ENCODE peak calls at places on chromosome 21, in six cellular contexts. P, D, F, A, W and L are unnamed samples.

GRCh38 chr21:37742532-37742931 is 173.7 kb downstream of the KCNJ6 start:
- DNase-seq in P (no peak), D (no peak), F (no peak), W (no peak), A (no peak), L (no peak)

GRCh38 chr21:46079357-46080170 is 18.3 kb upstream of the COL6A2 start:
- DNase-seq in W (peak; percentile 17), A (no peak), D (no peak), P (no peak), F (peak; percentile 16), L (no peak)

GRCh38 chr21:32719085-32719484 is 8.7 kb downstream of the SYNJ1 start:
- DNase-seq in W (no peak), F (no peak), A (no peak), D (no peak), P (no peak), L (no peak)

GRCh38 chr21:36799869-36800268 is 101.0 kb downstream of the SIM2 start:
- DNase-seq in A (no peak), F (no peak), W (no peak), D (no peak), P (no peak), L (no peak)

GRCh38 chr21:32771134-32771523 is 426 bp downstream of the PAXBP1 start:
- DNase-seq in A (no peak), D (peak; percentile 78), P (peak; percentile 21), W (peak; percentile 80), F (peak; percentile 78), L (peak; percentile 14)

GRCh38 chr21:34545079-34545884 is 33.3 kb upstream of the KCNE1 start:
- DNase-seq in D (peak; percentile 52), P (no peak), A (peak; percentile 79), F (no peak), W (no peak), L (peak; percentile 86)

GRCh38 chr21:23804866-23805265 is 1802.4 kb downstream of the MRPL39 start:
- DNase-seq in W (no peak), D (no peak), A (no peak), P (no peak), F (no peak), L (no peak)

GRCh38 chr21:42746593-42747266 is 93.3 kb downstream of the PDE9A start:
- DNase-seq in D (no peak), P (peak; percentile 16), A (no peak), W (no peak), F (peak; percentile 68), L (peak; percentile 54)

GRCh38 chr21:37183749-37184148 is 83.4 kb downstream of the VPS26C start:
- DNase-seq in D (no peak), F (no peak), W (no peak), A (no peak), P (no peak), L (no peak)

GRCh38 chr21:46095814-46096595 is 1.9 kb upstream of the COL6A2 start:
- DNase-seq in A (no peak), D (no peak), F (peak; percentile 18), W (peak; percentile 20), P (no peak), L (no peak)

GRCh38 chr21:32456497-32456918 is 44.0 kb downstream of the EVA1C start:
- DNase-seq in D (no peak), A (no peak), W (no peak), F (no peak), P (no peak), L (no peak)

GRCh38 chr21:32520885-32521735 is 64.2 kb downstream of the TCP10L start:
- DNase-seq in A (peak; percentile 67), D (peak; percentile 86), F (no peak), P (no peak), W (no peak), L (peak; percentile 71)

GRCh38 chr21:36699026-36699545 is at the start of gene SIM2:
- DNase-seq in A (no peak), D (peak; percentile 82), W (peak; percentile 72), P (no peak), F (no peak), L (no peak)

GRCh38 chr21:25881524-25882376 is 147.0 kb downstream of the GABPA start:
- DNase-seq in A (peak; percentile 74), F (peak; percentile 71), P (peak; percentile 44), W (peak; percentile 78), D (peak; percentile 68), L (peak; percentile 83)

GRCh38 chr21:36684957-36685714 is 13.8 kb upstream of the SIM2 start:
- DNase-seq in W (no peak), A (no peak), P (no peak), F (no peak), D (no peak), L (no peak)

GRCh38 chr21:33202464-33203363 is 27.0 kb upstream of the IFNAR2 start:
- DNase-seq in W (no peak), A (no peak), F (no peak), D (peak; percentile 14), P (no peak), L (no peak)

GRCh38 chr21:42614811-42615342 is 38.5 kb upstream of the PDE9A start:
- DNase-seq in P (peak; percentile 26), F (peak; percentile 68), D (peak; percentile 29), A (no peak), W (no peak), L (no peak)

GRCh38 chr21:22743085-22743484 is 1744.9 kb downstream of the NCAM2 start:
- DNase-seq in P (no peak), A (no peak), D (peak; percentile 13), F (no peak), W (no peak), L (no peak)

GRCh38 chr21:46294647-46295176 is 8.6 kb downstream of the YBEY start:
- DNase-seq in P (no peak), A (no peak), W (no peak), F (peak; percentile 29), D (peak; percentile 24), L (no peak)

GRCh38 chr21:28099296-28099695 is 893.4 kb downstream of the LTN1 start:
- DNase-seq in F (no peak), P (no peak), W (no peak), D (no peak), A (peak; percentile 23), L (no peak)

GRCh38 chr21:42747746-42748351 is 94.4 kb downstream of the PDE9A start:
- DNase-seq in D (no peak), W (no peak), A (no peak), F (no peak), P (no peak), L (no peak)

GRCh38 chr21:36549470-36549869 is 69.5 kb upstream of the CLDN14 start:
- DNase-seq in D (peak; percentile 26), P (no peak), W (no peak), F (no peak), A (no peak), L (no peak)

GRCh38 chr21:32253215-32253641 is 25.6 kb downstream of the MIS18A start:
- DNase-seq in P (no peak), F (no peak), D (no peak), A (no peak), W (no peak), L (no peak)

GRCh38 chr21:31945576-31945975 is 72.8 kb downstream of the HUNK start:
- DNase-seq in A (no peak), W (no peak), P (no peak), F (no peak), D (no peak), L (no peak)

GRCh38 chr21:26715878-26716506 is 129.2 kb downstream of the ADAMTS1 start:
- DNase-seq in F (peak; percentile 31), D (peak; percentile 73), W (peak; percentile 78), P (no peak), A (peak; percentile 51), L (peak; percentile 82)

GRCh38 chr21:20329636-20330035 is 668.6 kb upstream of the NCAM2 start:
- DNase-seq in W (no peak), F (no peak), P (no peak), A (no peak), D (no peak), L (no peak)

GRCh38 chr21:26007911-26008579 is 162.5 kb downstream of the APP start:
- DNase-seq in D (peak; percentile 64), F (no peak), W (no peak), A (peak; percentile 62), P (no peak), L (peak; percentile 51)

GRCh38 chr21:39568380-39568779 is 44.4 kb upstream of the B3GALT5 start:
- DNase-seq in D (no peak), F (no peak), P (no peak), A (no peak), W (no peak), L (no peak)

GRCh38 chr21:38538353-38538752 is 40.1 kb upstream of the ERG start:
- DNase-seq in A (no peak), F (no peak), D (no peak), W (no peak), P (no peak), L (no peak)

GRCh38 chr21:45146301-45146700 is 71.9 kb downstream of the ADARB1 start:
- DNase-seq in A (no peak), W (no peak), F (no peak), D (no peak), P (no peak), L (no peak)

GRCh38 chr21:34073749-34074282 is 438 bp downstream of the MRPS6 start:
- DNase-seq in P (no peak), F (peak; percentile 59), A (peak; percentile 47), W (peak; percentile 83), D (peak; percentile 79), L (peak; percentile 36)

GRCh38 chr21:38493549-38494253 is 4.6 kb downstream of the ERG start:
- DNase-seq in D (no peak), P (no peak), A (no peak), W (no peak), F (no peak), L (no peak)

GRCh38 chr21:42669069-42669468 is 15.6 kb downstream of the PDE9A start:
- DNase-seq in F (no peak), D (peak; percentile 21), P (no peak), W (peak; percentile 84), A (no peak), L (no peak)

GRCh38 chr21:39562791-39563770 is 49.7 kb upstream of the B3GALT5 start:
- DNase-seq in P (no peak), A (no peak), W (peak; percentile 49), D (peak; percentile 89), F (no peak), L (peak; percentile 40)

GRCh38 chr21:15520811-15521643 is 208.8 kb upstream of the USP25 start:
- DNase-seq in P (no peak), A (no peak), F (no peak), W (no peak), D (peak; percentile 3), L (no peak)

GRCh38 chr21:28742527-28742926 is 250.2 kb downstream of the LTN1 start:
- DNase-seq in F (no peak), D (no peak), A (peak; percentile 34), W (no peak), P (no peak), L (peak; percentile 29)